ENCODE peak calls at places on chromosomes 3 and 15, in seven cellular contexts. V is spleen, L is A549, J is uterus, Z is IMR-90, P is ovary, T is lower leg skin. F is an unnamed sample.

GRCh38 chr3:53250453-53250852 is 5.4 kb downstream of the TKT start:
- DNase-seq in J (no peak), L (no peak), V (no peak), T (no peak), P (no peak), Z (no peak), F (no peak)

GRCh38 chr3:122349171-122349570 is 24.1 kb downstream of the CSTA start:
- DNase-seq in J (no peak), T (no peak), V (no peak), P (no peak), Z (peak), L (no peak), F (no peak)

GRCh38 chr3:175606650-175607318 is 747.6 kb downstream of the NAALADL2 start:
- DNase-seq in J (no peak), P (no peak), T (no peak), L (no peak), V (no peak), Z (peak), F (no peak)

GRCh38 chr3:18376682-18377081 is 48.5 kb downstream of the SATB1 start:
- DNase-seq in L (no peak), P (no peak), T (no peak), J (no peak), Z (no peak), V (no peak), F (no peak)

GRCh38 chr15:68644088-68644904 is 65.5 kb downstream of the CORO2B start:
- DNase-seq in L (peak), J (no peak), T (peak), V (no peak), Z (peak), P (peak), F (no peak)

GRCh38 chr15:27844018-27844666 is 255.0 kb downstream of the OCA2 start:
- DNase-seq in J (no peak), L (peak), Z (peak), P (no peak), T (peak), V (no peak), F (no peak)

GRCh38 chr3:11085078-11085840 is 69.0 kb upstream of the HRH1 start:
- DNase-seq in V (no peak), T (no peak), J (no peak), L (no peak), Z (peak), P (no peak), F (no peak)

GRCh38 chr15:56496635-56497034 is 31.7 kb upstream of the MNS1 start:
- DNase-seq in J (peak), L (peak), V (no peak), T (no peak), P (no peak), Z (peak), F (no peak)

GRCh38 chr3:190008432-190008831 is 112.3 kb downstream of the P3H2 start:
- DNase-seq in J (no peak), V (no peak), T (no peak), Z (peak), P (no peak), L (no peak), F (no peak)

GRCh38 chr15:35000511-35000910 is 12.4 kb upstream of the ZNF770 start:
- DNase-seq in J (no peak), Z (peak), P (no peak), T (no peak), L (peak), V (no peak), F (no peak)

GRCh38 chr3:141407043-141407442 is 38.7 kb downstream of the ZBTB38 start:
- DNase-seq in V (no peak), L (no peak), Z (peak), P (no peak), T (peak), J (peak), F (peak)

GRCh38 chr15:37824717-37825382 is 109.6 kb upstream of the TMCO5A start:
- DNase-seq in V (no peak), L (peak), P (no peak), J (no peak), T (no peak), Z (peak), F (no peak)

GRCh38 chr3:172258616-172259015 is 189.6 kb downstream of the GHSR start:
- DNase-seq in Z (peak), J (peak), L (no peak), V (no peak), P (no peak), T (no peak), F (no peak)

GRCh38 chr15:25863067-25863967 is at the start of gene ATP10A:
- DNase-seq in L (no peak), J (no peak), V (no peak), P (no peak), Z (peak), T (no peak), F (no peak)

GRCh38 chr15:25864966-25865365 is 1.8 kb upstream of the ATP10A start:
- DNase-seq in L (no peak), Z (peak), V (no peak), T (no peak), J (no peak), P (no peak), F (no peak)

GRCh38 chr15:25862469-25863066 is 559 bp downstream of the ATP10A start:
- DNase-seq in L (no peak), V (no peak), Z (no peak), T (peak), P (no peak), J (no peak), F (no peak)

GRCh38 chr15:25862087-25862468 is 1.0 kb downstream of the ATP10A start:
- DNase-seq in T (no peak), J (no peak), V (no peak), P (no peak), Z (peak), L (no peak), F (no peak)

GRCh38 chr15:25863968-25864580 is 947 bp upstream of the ATP10A start:
- DNase-seq in P (no peak), L (no peak), J (no peak), V (no peak), T (peak), Z (no peak), F (no peak)
- H3K4me3 ChIP-seq in P (no peak), L (peak), J (no peak), V (no peak), T (no peak), Z (peak), F (peak)

GRCh38 chr3:128153156-128154011 is at the start of gene EEFSEC:
- DNase-seq in L (peak), Z (peak), T (peak), P (peak), J (peak), V (peak), F (peak)
- TF ChIP-seq POLR2A in L (peak), Z (peak), T (no peak), P (peak), J (peak), V (no peak), F (peak)

DNA sequence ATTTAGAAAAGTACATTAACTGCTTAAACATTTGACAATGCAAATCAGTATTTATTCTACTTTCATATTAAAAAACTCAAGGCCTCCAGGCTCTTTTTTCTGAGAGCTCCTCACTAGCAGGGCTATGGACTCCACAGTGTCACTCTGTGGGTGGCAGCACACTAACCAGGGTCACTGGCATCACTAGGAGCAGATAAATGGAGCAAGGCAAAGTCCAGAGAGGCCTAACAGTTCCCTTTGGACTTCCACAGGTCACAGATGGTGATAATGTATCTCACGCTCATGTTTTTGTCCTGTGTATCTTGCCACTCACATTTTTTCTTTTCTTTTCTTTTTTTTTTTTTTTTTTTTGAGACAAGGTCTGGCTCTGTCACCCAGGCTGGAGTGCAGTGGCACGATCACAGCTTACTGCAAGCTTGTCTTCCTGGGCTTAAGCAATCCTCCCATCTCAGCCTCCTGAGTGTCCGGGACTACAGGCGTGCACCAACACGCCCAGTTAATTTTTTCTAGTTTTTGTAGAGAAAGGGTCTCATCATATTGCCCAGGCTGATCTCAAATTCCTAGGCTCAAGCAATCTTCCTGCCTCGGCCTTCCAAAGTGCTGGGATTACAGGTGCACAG is 7.8 kb downstream of the SPG21 start:
- DNase-seq in Z (no peak), T (no peak), J (no peak), L (no peak), P (no peak), V (no peak), F (no peak)
- H3K4me3 ChIP-seq in Z (no peak), T (no peak), J (no peak), L (no peak), P (no peak), V (no peak), F (no peak)

DNA sequence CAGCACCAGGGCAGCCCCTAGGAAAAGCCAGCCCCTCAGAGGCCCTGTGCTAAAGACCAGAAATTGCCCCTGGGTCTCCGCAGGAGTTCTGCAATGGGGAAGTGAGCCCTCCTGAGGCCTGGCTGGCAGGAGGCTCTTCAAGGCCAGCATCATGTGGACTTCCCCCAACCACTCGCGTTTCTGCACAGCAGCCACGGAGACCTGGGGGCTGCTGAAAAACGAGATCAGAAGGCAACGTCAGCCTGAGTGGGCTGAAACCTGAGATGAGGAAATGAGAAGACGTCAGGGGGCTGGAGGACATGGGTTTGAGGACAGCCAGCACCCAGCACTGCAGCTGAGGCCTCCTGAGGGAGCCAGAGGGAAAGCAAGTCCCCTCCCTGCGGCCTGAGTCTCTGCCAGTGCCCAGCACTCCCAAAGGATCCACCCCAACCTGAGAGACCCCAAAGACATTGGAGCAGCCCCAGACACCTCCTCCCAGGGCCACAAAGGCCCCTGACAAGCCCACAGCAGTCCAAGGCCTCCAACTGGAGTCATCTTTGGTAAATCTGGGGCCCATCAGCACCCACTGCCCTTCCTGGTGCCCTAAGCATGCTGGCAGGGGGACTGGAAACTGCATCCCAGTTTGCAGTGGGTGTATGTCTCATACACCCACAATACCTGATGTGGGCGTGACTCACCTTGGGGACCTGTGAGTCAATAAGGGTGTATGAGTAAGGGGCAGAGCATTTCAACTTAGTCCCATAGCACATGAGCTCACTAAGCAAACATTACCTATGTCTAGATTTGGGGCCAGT is 29.2 kb upstream of the CYP11A1 start:
- DNase-seq in Z (peak), J (no peak), L (peak), P (no peak), T (no peak), V (peak), F (no peak)
- TF ChIP-seq POLR2A in Z (no peak), J (no peak), L (no peak), P (no peak), T (no peak), V (peak), F (no peak)

GRCh38 chr3:167829057-167829456 is 93.5 kb downstream of the SERPINI1 start:
- DNase-seq in T (no peak), V (no peak), Z (no peak), L (no peak), P (no peak), J (no peak), F (no peak)
- H3K4me3 ChIP-seq in T (no peak), V (no peak), Z (no peak), L (no peak), P (no peak), J (no peak), F (no peak)

GRCh38 chr3:101779047-101779807 is at the start of gene NXPE3:
- DNase-seq in Z (peak), J (peak), L (peak), T (peak), V (peak), P (peak), F (peak)
- TF ChIP-seq POLR2A in Z (no peak), J (peak), L (peak), T (no peak), V (no peak), P (peak), F (peak)

GRCh38 chr3:100158877-100159563 is 44.7 kb upstream of the FILIP1L start:
- DNase-seq in J (no peak), V (no peak), L (no peak), Z (no peak), P (no peak), T (no peak), F (no peak)
- H3K4me3 ChIP-seq in J (no peak), V (no peak), L (no peak), Z (no peak), P (no peak), T (no peak), F (no peak)

DNA sequence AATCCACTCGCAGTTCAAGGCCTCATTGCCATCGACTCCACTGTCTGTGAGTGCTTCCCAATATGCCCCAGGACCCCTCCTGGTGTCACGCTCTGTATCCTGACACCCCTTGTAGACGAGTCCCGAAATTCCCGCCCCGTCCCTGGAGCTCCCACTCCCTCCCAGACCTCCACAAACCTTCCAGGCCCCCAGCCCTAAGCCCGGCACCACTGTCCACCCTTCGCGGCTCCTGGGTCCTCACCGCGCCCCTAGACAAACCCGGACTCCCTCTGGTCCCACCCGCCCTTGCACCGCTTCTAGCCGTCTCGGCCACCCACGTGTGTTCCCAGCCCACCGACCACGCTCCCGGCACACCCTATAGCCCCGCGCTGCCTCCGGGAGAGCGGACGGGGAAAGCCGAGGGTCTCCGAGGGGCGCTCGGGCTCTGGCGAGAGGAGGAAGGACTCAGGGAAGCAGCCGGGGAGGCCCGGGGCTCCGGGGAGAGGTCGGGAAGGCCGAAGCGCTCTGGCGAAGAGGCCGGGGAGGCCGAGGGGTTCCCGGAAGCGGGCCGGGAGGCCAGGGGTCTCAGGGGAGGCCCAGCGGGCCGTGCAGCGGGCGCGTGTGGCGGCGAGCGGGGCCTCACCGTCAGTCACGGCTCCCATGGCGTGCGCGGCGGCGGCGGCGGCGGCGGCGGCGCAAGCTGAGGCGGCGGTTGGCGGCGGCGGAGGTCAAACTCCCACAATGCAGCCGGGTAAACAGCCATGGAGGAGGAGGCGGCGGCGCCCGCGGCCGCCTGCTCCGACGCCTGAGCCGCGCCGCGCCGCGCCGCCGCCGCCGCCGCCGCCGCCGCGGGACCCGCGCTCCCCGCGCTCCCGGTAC is at the start of the genes ATXN7 and THOC7:
- DNase-seq in T (peak), J (peak), P (peak), L (peak), V (peak), Z (peak), F (peak)
- TF ChIP-seq POLR2A in T (no peak), J (no peak), P (no peak), L (peak), V (no peak), Z (no peak), F (no peak)

GRCh38 chr15:99486371-99487336 is 79.1 kb upstream of the MEF2A start:
- DNase-seq in V (peak), L (peak), J (peak), Z (peak), T (peak), P (peak), F (peak)
- H3K4me3 ChIP-seq in V (peak), L (peak), J (peak), Z (peak), T (no peak), P (peak), F (peak)

F was measured in suprapubic skin.